ENCODE peak calls at places on chromosomes 13 and 19, in nine cellular contexts. I is A549, Z is HCT116, P is K562, N is HL-60, B is HepG2, Y is Panc1, K is SK-N-SH, M is GM12878. R is an unnamed sample.
A peak's percentile ranks its signal among the peaks of the same experiment; 100 is the strongest.

GRCh38 chr13:46184277-46184699 is 2.3 kb upstream of the LCP1 start:
- DNase-seq in P (peak; percentile 72), I (peak; percentile 22), K (peak; percentile 24), N (peak; percentile 81), M (no peak), Z (peak; percentile 28), Y (no peak), B (peak; percentile 28), R (peak; percentile 81)

GRCh38 chr13:35727881-35728280 is 251.4 kb upstream of the MAB21L1 start:
- DNase-seq in P (no peak), N (no peak), Z (no peak), K (no peak), Y (no peak), I (no peak), M (no peak), B (no peak), R (no peak)

GRCh38 chr13:63307239-63307638 is 1891.6 kb upstream of the PCDH20 start:
- DNase-seq in K (no peak), I (no peak), B (no peak), N (peak; percentile 4), Y (no peak), P (no peak), M (no peak), Z (no peak), R (no peak)

GRCh38 chr19:46049597-46049996 is 8.8 kb upstream of the IGFL4 start:
- DNase-seq in Y (no peak), B (no peak), P (peak; percentile 38), K (no peak), Z (no peak), I (no peak), N (no peak), M (no peak), R (peak; percentile 89)

GRCh38 chr19:7970716-7971448 is 27.4 kb upstream of the TIMM44 start:
- DNase-seq in I (peak; percentile 37), Y (no peak), M (no peak), N (peak; percentile 39), B (peak; percentile 47), Z (peak; percentile 8), K (peak; percentile 81), P (peak; percentile 62), R (peak; percentile 94)

GRCh38 chr13:51154029-51154555 is 43.0 kb upstream of the C13orf42 start:
- DNase-seq in Z (no peak), B (no peak), M (no peak), K (no peak), P (peak; percentile 9), Y (no peak), I (no peak), N (peak; percentile 15), R (no peak)

GRCh38 chr19:35347930-35348298 is 212 bp downstream of the FFAR1 start:
- DNase-seq in Y (no peak), M (no peak), I (no peak), K (no peak), N (no peak), Z (no peak), P (no peak), B (no peak), R (no peak)

GRCh38 chr13:28850226-28850625 is 30.1 kb downstream of the MTUS2 start:
- DNase-seq in P (no peak), K (no peak), Y (no peak), N (no peak), Z (no peak), I (no peak), B (no peak), M (no peak), R (no peak)

GRCh38 chr19:10270616-10271394 is at the start of gene ICAM1:
- DNase-seq in P (peak; percentile 92), B (peak; percentile 83), I (no peak), M (no peak), Y (no peak), N (peak; percentile 68), Z (no peak), K (peak; percentile 52), R (peak; percentile 88)

GRCh38 chr19:10270180-10270615 is 722 bp upstream of the ICAM1 start:
- DNase-seq in Z (no peak), P (peak; percentile 69), M (no peak), N (peak; percentile 92), K (peak; percentile 39), B (no peak), Y (no peak), I (no peak), R (peak; percentile 47)

GRCh38 chr19:10271543-10272086 is 695 bp downstream of the ICAM1 start:
- DNase-seq in K (peak; percentile 34), M (no peak), P (no peak), Z (no peak), I (no peak), Y (no peak), B (no peak), N (peak; percentile 29), R (no peak)

GRCh38 chr19:10268077-10268476 is 2.8 kb upstream of the ICAM1 start:
- DNase-seq in P (no peak), B (no peak), N (no peak), K (no peak), I (no peak), M (no peak), Y (no peak), Z (no peak), R (no peak)

DNA sequence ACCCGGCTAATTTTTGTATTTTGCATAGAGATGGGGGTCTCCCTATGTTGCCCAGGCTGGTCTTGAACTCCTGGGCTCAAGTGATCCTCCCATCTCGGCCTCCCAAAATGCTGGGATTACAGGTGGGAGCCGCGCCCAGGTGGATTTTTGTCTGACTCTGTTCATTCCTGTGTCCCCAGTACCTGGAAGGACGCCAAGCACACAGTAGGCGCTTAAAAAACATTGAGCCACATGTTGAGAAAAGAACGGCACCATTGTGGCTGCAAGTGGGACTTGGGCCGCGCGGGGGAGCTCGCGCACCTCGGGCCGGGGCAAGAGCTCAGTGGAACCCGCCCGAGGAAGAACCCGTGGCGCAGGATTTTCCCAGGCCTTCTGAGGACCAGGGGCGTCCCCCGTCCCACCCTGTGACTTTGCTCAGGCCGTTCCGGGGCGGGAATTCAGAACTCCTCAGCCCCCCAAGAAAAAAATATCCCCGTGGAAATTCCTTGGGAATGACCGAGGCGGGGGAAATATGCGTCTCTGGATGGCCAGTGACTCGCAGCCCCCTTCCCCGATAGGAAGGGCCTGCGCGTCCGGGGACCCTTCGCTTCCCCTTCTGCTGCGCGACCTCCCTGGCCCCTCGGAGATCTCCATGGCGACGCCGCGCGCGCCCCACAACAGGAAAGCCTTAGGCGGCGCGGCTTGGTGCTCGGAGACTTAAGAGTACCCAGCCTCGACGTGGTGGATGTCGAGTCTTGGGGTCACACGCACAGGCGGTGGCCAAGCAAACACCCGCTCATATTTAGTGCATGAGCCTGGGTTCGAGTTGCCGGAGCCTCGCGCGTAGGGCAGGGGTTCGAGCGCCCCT is 1.4 kb upstream of the ICAM1 start:
- DNase-seq in B (peak; percentile 51), P (peak; percentile 91), Y (peak; percentile 33), I (peak; percentile 63), Z (peak; percentile 47), N (peak; percentile 84), K (peak; percentile 91), M (no peak), R (peak; percentile 89)
- H3K27ac ChIP-seq in B (no peak overlapping the region), P (peak overlapping the region; percentile 81), Y (peak overlapping the region; percentile 91), I (peak overlapping the region; percentile 78), Z (peak overlapping the region; percentile 8), N (peak overlapping the region; percentile 59), K (no peak overlapping the region), M (peak overlapping the region; percentile 98), R (no peak overlapping the region)

GRCh38 chr19:33242911-33243310 is 17.3 kb upstream of the SLC7A10 start:
- DNase-seq in N (no peak), Y (no peak), Z (no peak), B (no peak), P (no peak), M (no peak), K (no peak), I (no peak), R (no peak)

GRCh38 chr19:33242129-33242528 is 16.5 kb upstream of the SLC7A10 start:
- DNase-seq in I (no peak), P (no peak), Z (no peak), B (no peak), N (no peak), M (no peak), Y (no peak), K (no peak), R (no peak)

GRCh38 chr19:33240181-33240771 is 14.6 kb upstream of the SLC7A10 start:
- DNase-seq in Z (no peak), B (no peak), K (peak; percentile 20), Y (no peak), N (no peak), P (no peak), I (no peak), M (no peak), R (no peak)

GRCh38 chr19:33241091-33241529 is 15.5 kb upstream of the SLC7A10 start:
- DNase-seq in M (no peak), N (no peak), B (peak; percentile 29), P (no peak), Z (no peak), K (no peak), Y (no peak), I (no peak), R (no peak)

GRCh38 chr19:33241530-33242101 is 16.0 kb upstream of the SLC7A10 start:
- DNase-seq in I (peak; percentile 45), B (no peak), Y (no peak), M (no peak), Z (no peak), P (peak; percentile 30), N (peak; percentile 44), K (peak; percentile 72), R (peak; percentile 55)
- TF ChIP-seq REST in I (no peak), B (no peak), Y (no peak), M (no peak), Z (no peak), P (no peak), N (no peak), K (no peak), R (no peak)

GRCh38 chr19:10205636-10206035 is 10.9 kb upstream of the DNMT1 start:
- DNase-seq in K (no peak), Y (no peak), B (no peak), I (no peak), Z (no peak), N (no peak), P (no peak), M (no peak), R (no peak)

GRCh38 chr19:10206226-10206873 is 11.6 kb upstream of the DNMT1 start:
- DNase-seq in I (no peak), Y (no peak), P (no peak), K (no peak), Z (no peak), B (peak; percentile 45), N (no peak), M (no peak), R (no peak)

GRCh38 chr19:10209305-10209704 is 14.6 kb upstream of the DNMT1 start:
- DNase-seq in M (no peak), Z (no peak), N (no peak), Y (no peak), K (no peak), B (no peak), I (no peak), P (no peak), R (no peak)

GRCh38 chr19:10203686-10204085 is 8.9 kb upstream of the DNMT1 start:
- DNase-seq in P (no peak), K (no peak), Z (no peak), N (no peak), I (no peak), Y (no peak), M (no peak), B (no peak), R (no peak)

DNA sequence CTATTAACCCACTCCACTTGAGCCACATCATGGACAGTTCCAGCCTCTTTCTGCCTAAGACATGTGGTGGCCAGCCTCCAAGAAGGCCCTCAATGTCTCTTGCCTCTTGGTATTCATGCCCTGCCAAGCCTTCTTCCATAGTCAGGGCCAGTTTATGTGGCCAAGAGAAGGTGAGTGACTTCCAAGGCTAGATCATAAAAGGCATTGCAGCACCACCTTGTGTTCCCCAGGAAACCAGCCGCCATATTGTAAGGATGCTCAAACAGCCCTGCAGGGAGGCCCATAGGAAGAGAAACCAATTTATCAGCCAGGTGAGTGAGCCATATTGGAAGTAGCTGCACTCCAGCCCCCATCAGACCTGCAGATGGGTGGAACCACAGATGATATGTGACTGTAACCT is 12.3 kb upstream of the DNMT1 start:
- DNase-seq in B (no peak), M (no peak), K (no peak), N (no peak), Y (no peak), Z (no peak), I (no peak), P (no peak), R (no peak)
- TF ChIP-seq CTCF in B (peak; percentile 31), M (no peak), K (no peak), N (no peak), Y (no peak), Z (no peak), I (no peak), P (no peak), R (peak; percentile 42)

DNA sequence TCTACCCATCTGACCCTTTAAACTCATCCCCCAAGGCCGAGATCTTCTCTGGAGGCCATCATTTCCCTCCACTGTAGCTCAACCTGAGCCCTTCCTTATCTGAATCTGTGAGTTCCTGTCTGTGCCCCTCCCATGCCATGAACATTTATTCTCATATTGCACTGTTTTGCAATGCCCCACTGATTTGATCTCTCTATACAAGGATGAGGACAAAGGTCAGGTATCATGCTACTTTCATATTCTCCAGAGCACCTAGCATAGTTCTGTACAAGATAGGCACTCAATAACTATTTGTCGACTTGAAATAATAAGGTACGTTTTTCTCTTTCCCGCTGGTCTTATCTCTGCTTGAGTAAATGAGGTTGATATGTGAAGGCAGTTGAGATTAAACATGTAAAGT is 135.5 kb downstream of the KLF5 start:
- DNase-seq in N (no peak), Z (no peak), M (no peak), B (peak; percentile 26), Y (no peak), K (peak; percentile 4), I (peak; percentile 36), P (no peak), R (no peak)
- H3K27ac ChIP-seq in N (no peak overlapping the region), Z (no peak overlapping the region), M (no peak overlapping the region), B (no peak overlapping the region), Y (no peak overlapping the region), K (no peak overlapping the region), I (peak overlapping the region; percentile 66), P (no peak overlapping the region), R (no peak overlapping the region)